ENCODE peak calls at places on chromosomes 5 and 9, in four cellular contexts. U is K562, A is SK-N-SH, F is H1. Y is an unnamed sample.

GRCh38 chr9:98182889-98183599 is 9.4 kb downstream of the CORO2A start:
- DNase-seq in U (peak), A (no peak), F (no peak), Y (no peak)

GRCh38 chr5:6676702-6677101 is 36.5 kb upstream of the TENT4A start:
- DNase-seq in U (no peak), A (no peak), F (no peak), Y (no peak)

GRCh38 chr9:9170735-9171134 is 1371.2 kb upstream of the DMAC1 start:
- DNase-seq in U (no peak), A (peak), F (no peak), Y (no peak)

GRCh38 chr9:20729545-20729944 is 45.5 kb downstream of the FOCAD start:
- DNase-seq in U (no peak), A (no peak), F (no peak), Y (no peak)

GRCh38 chr5:102628449-102629175 is 126.5 kb upstream of the PAM start:
- DNase-seq in U (no peak), A (no peak), F (no peak), Y (no peak)

GRCh38 chr9:123507992-123508391 is 152.0 kb downstream of the CRB2 start:
- DNase-seq in U (no peak), A (no peak), F (no peak), Y (no peak)

GRCh38 chr5:102755691-102756371 is 726 bp downstream of the PAM start:
- DNase-seq in U (peak), A (peak), F (no peak), Y (peak)

GRCh38 chr9:100394032-100394695 is 32.8 kb upstream of the MSANTD3 start:
- DNase-seq in U (no peak), A (no peak), F (no peak), Y (no peak)

GRCh38 chr5:10701567-10702039 is 59.4 kb downstream of the DAP start:
- DNase-seq in U (peak), A (peak), F (no peak), Y (peak)

GRCh38 chr5:119578937-119579336 is 50.4 kb upstream of the FAM170A start:
- DNase-seq in U (peak), A (no peak), F (peak), Y (peak)

GRCh38 chr9:92645041-92645440 is 24.9 kb downstream of the IPPK start:
- DNase-seq in U (no peak), A (no peak), F (no peak), Y (no peak)

GRCh38 chr9:125544988-125545651 is 161.9 kb downstream of the MAPKAP1 start:
- DNase-seq in U (no peak), A (no peak), F (no peak), Y (no peak)

GRCh38 chr5:178785999-178786398 is 55.5 kb upstream of the ZNF354A start:
- DNase-seq in U (peak), A (no peak), F (no peak), Y (no peak)

GRCh38 chr5:51494821-51495220 is 111.6 kb downstream of the ISL1 start:
- DNase-seq in U (no peak), A (no peak), F (no peak), Y (no peak)

GRCh38 chr9:113454914-113455761 is 8.4 kb upstream of the RGS3 start:
- DNase-seq in U (peak), A (no peak), F (no peak), Y (no peak)

GRCh38 chr5:149636861-149637246 is 55.6 kb downstream of the ARHGEF37 start:
- DNase-seq in U (peak), A (peak), F (peak), Y (peak)

GRCh38 chr5:15614679-15615078 is 114.7 kb downstream of the FBXL7 start:
- DNase-seq in U (no peak), A (no peak), F (no peak), Y (no peak)

GRCh38 chr5:14204785-14205321 is 61.7 kb downstream of the TRIO start:
- DNase-seq in U (no peak), A (no peak), F (no peak), Y (no peak)

GRCh38 chr5:168802337-168802736 is 223.2 kb upstream of the PANK3 start:
- DNase-seq in U (no peak), A (no peak), F (no peak), Y (no peak)

GRCh38 chr9:28848671-28849070 is 1275.4 kb upstream of the C9orf72 start:
- DNase-seq in U (no peak), A (no peak), F (no peak), Y (no peak)

GRCh38 chr5:141172381-141173204 is at the start of gene PCDHB7:
- DNase-seq in U (peak), A (peak), F (no peak), Y (peak)

GRCh38 chr5:107670028-107670926 is 460 bp downstream of the EFNA5 start:
- DNase-seq in U (no peak), A (peak), F (no peak), Y (peak)

GRCh38 chr5:169162407-169162806 is 138.5 kb downstream of the SLIT3 start:
- DNase-seq in U (no peak), A (peak), F (no peak), Y (no peak)

GRCh38 chr5:84016090-84016489 is 295.4 kb upstream of the HAPLN1 start:
- DNase-seq in U (no peak), A (no peak), F (no peak), Y (no peak)

GRCh38 chr5:143516249-143516648 is 112.8 kb upstream of the NR3C1 start:
- DNase-seq in U (no peak), A (no peak), F (no peak), Y (no peak)

GRCh38 chr9:76099516-76099915 is 209.0 kb downstream of the PCSK5 start:
- DNase-seq in U (no peak), A (no peak), F (no peak), Y (no peak)

GRCh38 chr5:109866051-109866450 is 176.3 kb downstream of the MAN2A1 start:
- DNase-seq in U (peak), A (no peak), F (no peak), Y (no peak)

GRCh38 chr9:127144670-127145458 is 22.4 kb upstream of the ANGPTL2 start:
- DNase-seq in U (peak), A (no peak), F (no peak), Y (no peak)

GRCh38 chr5:18792145-18792544 is 1157.9 kb downstream of the TAF11L14 start:
- DNase-seq in U (peak), A (no peak), F (no peak), Y (no peak)

GRCh38 chr5:57277085-57277484 is 103.2 kb downstream of the GPBP1 start:
- DNase-seq in U (peak), A (peak), F (no peak), Y (no peak)

GRCh38 chr5:157167219-157167621 is 1.2 kb upstream of the GARIN3 start:
- DNase-seq in U (no peak), A (no peak), F (no peak), Y (no peak)

GRCh38 chr5:135745897-135746500 is 88.5 kb upstream of the SLC25A48 start:
- DNase-seq in U (peak), A (no peak), F (no peak), Y (peak)

GRCh38 chr5:74575741-74576538 is 64.6 kb downstream of the ENC1 start:
- DNase-seq in U (no peak), A (no peak), F (no peak), Y (no peak)
- TF ChIP-seq TEAD4 in U (no peak), A (peak), F (no peak), Y (no peak)

GRCh38 chr5:151068571-151069197 is 12.2 kb downstream of the TNIP1 start:
- DNase-seq in U (no peak), A (no peak), F (no peak), Y (no peak)
- TF ChIP-seq TEAD4 in U (no peak), A (no peak), F (no peak), Y (no peak)

DNA sequence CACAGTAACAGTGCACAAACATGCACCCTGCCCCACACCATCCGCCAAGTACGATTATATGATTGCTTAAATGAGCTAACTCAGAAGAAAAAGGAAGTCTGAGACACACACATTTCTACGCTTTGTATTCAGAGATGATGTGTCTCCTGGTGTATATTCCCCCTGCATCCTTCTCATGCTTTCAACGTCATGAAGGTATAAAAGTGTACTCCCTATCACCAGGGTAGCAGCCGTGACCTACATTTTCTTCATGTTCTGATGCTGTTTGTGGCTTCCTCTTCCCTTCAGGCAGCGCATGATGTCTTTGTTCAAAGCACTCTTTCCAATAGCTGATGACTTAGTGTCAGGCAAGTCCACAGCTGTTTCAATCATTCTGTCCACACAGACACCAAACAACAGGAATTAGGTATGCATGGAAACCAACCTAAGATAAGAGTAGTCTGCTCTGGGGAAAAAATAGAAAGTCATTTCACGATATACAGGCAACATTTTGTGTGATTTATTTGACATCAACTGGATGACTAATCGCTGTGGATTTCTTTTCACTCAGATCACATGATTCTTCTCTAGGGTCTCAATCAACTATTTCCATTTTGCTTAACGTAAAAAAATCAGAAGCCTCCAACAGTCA is 269.4 kb upstream of the PTGER4 start:
- DNase-seq in U (no peak), A (no peak), F (no peak), Y (no peak)
- TF ChIP-seq TEAD4 in U (no peak), A (no peak), F (no peak), Y (no peak)

DNA sequence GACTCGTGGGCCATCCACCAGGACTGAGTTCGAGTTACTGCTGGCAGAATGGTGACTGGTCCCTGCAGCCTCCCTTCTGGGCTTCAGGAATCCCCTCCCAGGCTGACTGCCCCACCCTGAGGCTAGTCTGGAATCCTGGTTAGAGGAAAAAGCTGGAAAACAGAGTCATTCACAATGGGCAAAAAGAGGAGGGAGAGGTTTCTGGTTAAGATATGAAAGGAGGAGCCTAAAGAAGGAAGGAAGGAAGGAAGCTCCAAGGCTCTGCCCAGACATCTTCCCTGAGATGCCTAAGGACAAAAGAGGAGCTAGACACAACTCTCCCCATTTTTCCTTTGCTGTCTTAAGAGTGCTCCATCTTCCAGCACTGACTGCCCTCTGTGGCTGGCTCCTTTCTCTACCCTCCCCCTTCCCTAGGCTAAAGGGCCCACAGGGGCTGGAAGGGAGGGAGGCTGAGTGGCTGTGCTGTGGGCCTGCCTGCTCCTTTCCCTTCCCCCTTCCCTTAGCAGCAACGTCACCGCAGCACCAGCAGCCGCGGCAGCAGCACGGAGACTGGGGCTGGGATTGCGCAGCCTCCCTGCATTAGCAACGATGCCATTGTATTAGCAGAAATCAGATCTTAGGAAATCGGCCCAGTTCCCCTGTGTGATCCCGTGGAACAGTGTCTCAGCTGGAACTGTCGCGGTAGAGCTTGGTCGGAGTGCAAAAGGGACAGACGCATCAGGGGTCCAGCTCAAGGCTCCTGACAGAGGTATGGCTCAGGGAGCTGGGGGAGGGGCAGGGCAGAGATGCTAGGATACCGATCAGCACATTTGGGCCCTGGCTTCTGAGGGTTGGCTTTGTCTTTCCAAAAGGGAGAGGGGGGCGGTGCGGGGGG is 48.7 kb downstream of the RUSC2 start:
- DNase-seq in U (no peak), A (peak), F (no peak), Y (peak)
- TF ChIP-seq TEAD4 in U (no peak), A (no peak), F (no peak), Y (no peak)

DNA sequence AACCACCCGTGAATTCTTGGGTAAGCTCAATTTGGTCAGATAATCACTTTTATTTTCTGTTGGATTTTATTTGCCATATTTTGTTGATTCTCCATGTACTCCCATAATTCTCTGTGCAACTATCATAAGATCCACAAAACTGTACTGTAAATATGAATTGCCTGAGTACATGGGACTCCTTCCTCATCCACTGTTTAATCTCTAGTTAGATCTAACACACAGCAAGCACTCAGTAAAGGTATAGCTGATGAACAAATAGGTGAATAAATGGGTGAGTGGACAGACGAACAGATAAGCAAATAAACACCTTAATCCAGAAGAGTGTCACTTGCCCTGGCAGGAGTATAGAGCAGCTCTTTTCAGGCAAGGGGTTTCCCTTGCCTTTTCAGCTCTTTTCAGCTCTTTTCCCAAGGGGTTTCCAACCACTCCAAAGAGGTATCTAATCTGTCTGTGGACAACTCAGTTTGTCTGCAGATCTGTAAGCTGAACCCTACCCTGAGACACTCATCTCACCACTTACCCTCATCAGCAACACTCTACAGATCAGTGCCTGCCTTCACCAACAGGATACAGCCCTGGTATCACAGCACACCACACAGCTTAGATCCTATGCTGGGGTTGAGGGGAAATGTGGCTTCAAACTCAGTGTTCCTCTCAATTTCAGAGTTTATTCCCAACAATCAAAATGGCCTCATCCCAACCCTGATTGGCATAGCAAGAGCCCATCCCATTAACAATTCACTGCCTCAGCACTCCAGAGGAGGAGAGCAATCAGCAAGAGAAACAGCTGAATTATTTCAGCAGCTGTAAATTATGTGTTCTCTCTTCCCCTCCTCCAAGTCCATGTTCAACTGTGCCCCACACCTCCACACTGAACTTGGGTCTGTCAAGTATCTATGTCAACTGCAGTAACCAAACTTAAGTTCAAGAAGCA is 51.1 kb downstream of the SIL1 start:
- DNase-seq in U (no peak), A (no peak), F (no peak), Y (no peak)
- TF ChIP-seq TEAD4 in U (no peak), A (no peak), F (no peak), Y (no peak)

DNA sequence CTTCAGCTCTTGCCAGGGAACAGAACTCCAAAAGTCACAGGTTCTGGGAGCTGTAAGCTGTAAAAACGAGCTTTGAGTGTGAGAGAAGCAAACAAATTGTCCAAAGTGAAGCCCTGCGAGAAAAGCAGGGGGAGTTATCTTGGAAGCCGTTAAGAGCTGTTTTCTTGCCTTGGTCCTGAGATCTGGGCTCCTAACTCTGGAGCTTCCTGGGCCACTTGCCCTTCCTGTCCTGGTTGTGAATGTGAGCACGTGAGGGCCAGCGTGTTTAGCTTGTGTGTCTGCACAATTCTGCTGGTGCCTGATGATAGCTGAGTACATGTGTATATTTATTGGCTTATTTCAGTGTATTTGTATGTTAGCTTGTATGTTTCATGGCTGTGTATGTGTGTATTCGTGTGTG is 40.5 kb downstream of the DAB2IP start:
- DNase-seq in U (no peak), A (no peak), F (no peak), Y (no peak)
- TF ChIP-seq TEAD4 in U (no peak), A (no peak), F (no peak), Y (no peak)

GRCh38 chr9:111962021-111962420 is 65.4 kb downstream of the UGCG start:
- DNase-seq in U (no peak), A (no peak), F (no peak), Y (no peak)

GRCh38 chr9:111961011-111961410 is 64.4 kb downstream of the UGCG start:
- DNase-seq in U (no peak), A (no peak), F (no peak), Y (no peak)

GRCh38 chr9:111959468-111959941 is 62.9 kb downstream of the UGCG start:
- DNase-seq in U (peak), A (no peak), F (no peak), Y (no peak)

GRCh38 chr9:111959960-111960359 is 63.3 kb downstream of the UGCG start:
- DNase-seq in U (no peak), A (no peak), F (no peak), Y (no peak)

GRCh38 chr9:111961575-111961974 is 65.0 kb downstream of the UGCG start:
- DNase-seq in U (peak), A (no peak), F (no peak), Y (no peak)
- TF ChIP-seq TEAD4 in U (no peak), A (no peak), F (no peak), Y (no peak)